ENCODE peak calls at places on chromosomes 16 and 17, in ten cellular contexts. I, U, T, Y, L, B, K, D, G and N are unnamed samples.

GRCh38 chr17:2909853-2910234 is 113.6 kb downstream of the RAP1GAP2 start:
- DNase-seq in I (no peak), U (no peak), T (no peak), Y (no peak), L (peak), B (no peak), K (no peak), D (no peak), G (no peak), N (no peak)

GRCh38 chr17:45269912-45270311 is 8.0 kb upstream of the SPATA32 start:
- DNase-seq in I (no peak), U (no peak), T (no peak), Y (no peak), L (no peak), B (no peak), K (no peak), D (no peak), G (no peak), N (no peak)

GRCh38 chr17:44785921-44786320 is 27.1 kb downstream of the ADAM11 start:
- DNase-seq in I (no peak), U (no peak), T (no peak), Y (no peak), L (no peak), B (no peak), K (no peak), D (no peak), G (no peak), N (no peak)

GRCh38 chr17:69500911-69501429 is 86.5 kb downstream of the MAP2K6 start:
- DNase-seq in I (no peak), U (no peak), T (no peak), Y (no peak), L (no peak), B (peak), K (no peak), D (no peak), G (no peak), N (no peak)

GRCh38 chr16:65745-66144 is 6.7 kb downstream of the RHBDF1 start:
- DNase-seq in I (peak), U (peak), T (peak), Y (peak), L (peak), B (peak), K (peak), D (peak), G (peak), N (peak)

GRCh38 chr16:50839920-50840729 is 98.2 kb downstream of the CYLD start:
- DNase-seq in I (no peak), U (no peak), T (peak), Y (no peak), L (no peak), B (no peak), K (no peak), D (no peak), G (no peak), N (no peak)

GRCh38 chr17:43132117-43132516 is 7.0 kb upstream of the BRCA1 start:
- DNase-seq in I (no peak), U (no peak), T (no peak), Y (no peak), L (no peak), B (no peak), K (no peak), D (no peak), G (no peak), N (no peak)

GRCh38 chr16:85313541-85314208 is 201.4 kb upstream of the CIBAR2 start:
- DNase-seq in I (peak), U (no peak), T (no peak), Y (no peak), L (no peak), B (peak), K (no peak), D (no peak), G (peak), N (no peak)

GRCh38 chr17:48045270-48046001 is 2.7 kb upstream of the NFE2L1 start:
- DNase-seq in I (no peak), U (no peak), T (no peak), Y (no peak), L (no peak), B (no peak), K (no peak), D (no peak), G (peak), N (no peak)

GRCh38 chr16:81752225-81752875 is 26.7 kb upstream of the PLCG2 start:
- DNase-seq in I (no peak), U (no peak), T (no peak), Y (no peak), L (peak), B (no peak), K (no peak), D (peak), G (no peak), N (peak)

GRCh38 chr17:720706-721539 is 6.3 kb upstream of the VPS53 start:
- DNase-seq in I (no peak), U (no peak), T (no peak), Y (no peak), L (no peak), B (no peak), K (no peak), D (no peak), G (no peak), N (no peak)

GRCh38 chr17:2366747-2367494 is 29.6 kb downstream of the SGSM2 start:
- DNase-seq in I (no peak), U (no peak), T (peak), Y (no peak), L (no peak), B (no peak), K (no peak), D (no peak), G (no peak), N (no peak)

GRCh38 chr17:77462101-77462500 is 321.3 kb downstream of the SEC14L1 start:
- DNase-seq in I (no peak), U (no peak), T (no peak), Y (no peak), L (no peak), B (no peak), K (no peak), D (peak), G (no peak), N (no peak)

GRCh38 chr17:10192500-10192899 is 5.9 kb downstream of the GAS7 start:
- DNase-seq in I (no peak), U (no peak), T (no peak), Y (no peak), L (no peak), B (no peak), K (no peak), D (no peak), G (no peak), N (no peak)